ENCODE peak calls at places on chromosomes 12 and 14, in five cellular contexts. Z, P, C, I and D are unnamed samples.

GRCh38 chr12:101108130-101108529 is 101.9 kb downstream of the SLC5A8 start:
- DNase-seq in Z (no peak), P (peak; percentile 10), C (no peak), I (no peak), D (peak; percentile 45)

GRCh38 chr14:103738706-103739451 is 23.3 kb downstream of the ZFYVE21 start:
- DNase-seq in Z (no peak), P (no peak), C (no peak), I (no peak), D (no peak)

GRCh38 chr12:115443351-115443938 is 759.5 kb upstream of the TBX3 start:
- DNase-seq in Z (no peak), P (no peak), C (no peak), I (no peak), D (no peak)

GRCh38 chr14:50039734-50040400 is 76.5 kb downstream of the VCPKMT start:
- DNase-seq in Z (no peak), P (no peak), C (no peak), I (no peak), D (no peak)

GRCh38 chr14:33916663-33917565 is 34.0 kb downstream of the EGLN3 start:
- DNase-seq in Z (no peak), P (peak; percentile 84), C (no peak), I (no peak), D (no peak)

GRCh38 chr12:65449400-65449799 is 170.9 kb downstream of the MSRB3 start:
- DNase-seq in Z (no peak), P (no peak), C (no peak), I (no peak), D (no peak)

GRCh38 chr12:107247650-107248049 is 154.3 kb upstream of the CRY1 start:
- DNase-seq in Z (no peak), P (no peak), C (peak; percentile 19), I (no peak), D (no peak)

GRCh38 chr12:65415826-65416225 is 137.3 kb downstream of the MSRB3 start:
- DNase-seq in Z (no peak), P (no peak), C (no peak), I (no peak), D (no peak)

GRCh38 chr12:122473543-122474323 is 27.0 kb downstream of the ZCCHC8 start:
- DNase-seq in Z (no peak), P (peak; percentile 42), C (no peak), I (peak; percentile 26), D (no peak)
- TF ChIP-seq CREB1 in Z (no peak), P (no peak), C (no peak), I (peak; percentile 42), D (no peak)

GRCh38 chr12:93441111-93441616 is 583 bp downstream of the UBE2N start:
- DNase-seq in Z (peak; percentile 37), P (peak; percentile 52), C (no peak), I (no peak), D (peak; percentile 45)

GRCh38 chr12:93443576-93443975 is 1.8 kb upstream of the UBE2N start:
- DNase-seq in Z (no peak), P (no peak), C (no peak), I (no peak), D (no peak)

GRCh38 chr12:93440043-93440835 is 1.5 kb downstream of the UBE2N start:
- DNase-seq in Z (no peak), P (no peak), C (no peak), I (no peak), D (no peak)

GRCh38 chr12:93442411-93443340 is 929 bp upstream of the UBE2N start:
- DNase-seq in Z (no peak), P (peak; percentile 29), C (no peak), I (no peak), D (no peak)

GRCh38 chr12:93441617-93442410 is at the start of gene UBE2N:
- DNase-seq in Z (peak; percentile 94), P (peak; percentile 97), C (peak; percentile 96), I (peak; percentile 70), D (peak; percentile 96)
- TF ChIP-seq CREB1 in Z (no peak), P (peak; percentile 89), C (peak; percentile 84), I (peak; percentile 89), D (peak; percentile 89)

DNA sequence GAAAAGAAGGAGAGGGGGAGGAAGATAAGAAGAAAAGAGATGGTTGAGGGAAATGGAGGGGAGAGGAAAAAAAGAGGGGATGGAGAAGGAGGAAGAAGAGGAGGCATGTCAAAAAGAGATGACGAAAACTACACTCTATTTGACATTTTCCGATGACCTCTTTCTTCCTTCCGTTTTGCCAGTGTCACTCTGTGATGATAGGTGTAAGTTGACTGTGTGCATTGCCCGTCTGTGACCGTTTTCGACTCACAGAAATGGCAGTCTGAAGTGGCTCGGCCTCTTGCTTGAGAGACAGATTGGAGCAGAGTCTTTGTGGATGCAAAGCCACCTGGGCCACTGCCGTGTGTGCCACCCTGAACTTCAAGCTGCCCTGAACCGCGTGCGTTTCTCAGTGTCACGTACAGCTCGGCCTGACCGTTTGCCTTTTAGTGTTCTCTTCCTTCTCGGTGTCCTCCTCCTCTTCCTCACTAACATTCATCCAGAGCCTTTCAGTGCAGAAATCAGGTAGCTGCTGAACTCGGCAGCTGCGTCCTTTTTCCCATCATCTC is 32.7 kb downstream of the ELK3 start:
- DNase-seq in Z (no peak), P (no peak), C (no peak), I (no peak), D (no peak)
- TF ChIP-seq CREB1 in Z (no peak), P (no peak), C (no peak), I (no peak), D (no peak)

GRCh38 chr12:74515849-74516248 is 21.8 kb upstream of the ATXN7L3B start:
- DNase-seq in Z (no peak), P (no peak), C (no peak), I (no peak), D (no peak)
- TF ChIP-seq CREB1 in Z (no peak), P (no peak), C (no peak), I (no peak), D (no peak)

DNA sequence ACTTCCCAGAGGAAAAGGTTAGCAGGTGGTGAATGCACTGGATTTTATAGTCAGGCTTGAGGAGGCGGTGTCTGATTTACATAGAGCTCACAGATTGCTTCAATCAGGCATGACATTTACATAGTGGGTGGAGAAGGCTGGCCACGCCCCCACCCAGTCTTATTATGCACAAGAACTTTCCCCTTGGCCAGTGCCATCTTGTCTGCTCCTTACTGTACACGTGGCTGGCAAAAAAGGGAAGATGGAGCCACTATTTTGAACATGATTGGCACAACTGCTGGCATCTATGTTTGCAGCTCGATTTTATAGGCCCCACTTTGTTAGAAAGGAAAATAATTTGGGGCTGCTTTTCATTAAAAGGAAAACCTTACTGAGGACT is 10.9 kb upstream of the LGMN start:
- DNase-seq in Z (peak; percentile 30), P (peak; percentile 74), C (no peak), I (no peak), D (peak; percentile 39)
- TF ChIP-seq CREB1 in Z (no peak), P (no peak), C (no peak), I (no peak), D (no peak)

GRCh38 chr14:21475767-21476525 is 813 bp downstream of the RAB2B start:
- DNase-seq in Z (no peak), P (peak; percentile 22), C (no peak), I (no peak), D (no peak)

GRCh38 chr14:21476925-21477681 is at the start of the genes RAB2B and TOX4:
- DNase-seq in Z (peak; percentile 97), P (peak; percentile 96), C (peak; percentile 96), I (peak; percentile 94), D (peak; percentile 99)

DNA sequence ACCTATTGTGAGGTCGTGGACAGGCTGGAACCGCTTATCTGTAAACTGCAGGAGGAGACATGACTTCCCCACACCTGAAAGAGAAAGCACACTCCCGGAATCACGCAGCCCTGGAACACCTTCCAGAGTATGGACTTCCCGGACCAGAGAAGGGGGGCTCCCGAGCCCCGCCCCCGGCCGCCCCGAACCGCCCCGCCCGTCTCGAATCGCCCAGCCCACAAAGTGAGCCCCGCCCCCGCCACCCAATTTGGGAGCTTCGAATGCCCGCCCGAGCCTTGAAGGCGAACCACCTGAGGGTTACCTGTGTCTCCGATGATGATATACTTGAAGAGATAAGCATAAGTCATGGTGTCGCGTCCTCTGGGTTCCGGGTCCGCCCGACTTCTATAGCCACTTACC is 234 bp downstream of the RAB2B start:
- DNase-seq in Z (peak; percentile 81), P (peak; percentile 81), C (no peak), I (no peak), D (no peak)
- TF ChIP-seq CREB1 in Z (no peak), P (no peak), C (no peak), I (no peak), D (no peak)

DNA sequence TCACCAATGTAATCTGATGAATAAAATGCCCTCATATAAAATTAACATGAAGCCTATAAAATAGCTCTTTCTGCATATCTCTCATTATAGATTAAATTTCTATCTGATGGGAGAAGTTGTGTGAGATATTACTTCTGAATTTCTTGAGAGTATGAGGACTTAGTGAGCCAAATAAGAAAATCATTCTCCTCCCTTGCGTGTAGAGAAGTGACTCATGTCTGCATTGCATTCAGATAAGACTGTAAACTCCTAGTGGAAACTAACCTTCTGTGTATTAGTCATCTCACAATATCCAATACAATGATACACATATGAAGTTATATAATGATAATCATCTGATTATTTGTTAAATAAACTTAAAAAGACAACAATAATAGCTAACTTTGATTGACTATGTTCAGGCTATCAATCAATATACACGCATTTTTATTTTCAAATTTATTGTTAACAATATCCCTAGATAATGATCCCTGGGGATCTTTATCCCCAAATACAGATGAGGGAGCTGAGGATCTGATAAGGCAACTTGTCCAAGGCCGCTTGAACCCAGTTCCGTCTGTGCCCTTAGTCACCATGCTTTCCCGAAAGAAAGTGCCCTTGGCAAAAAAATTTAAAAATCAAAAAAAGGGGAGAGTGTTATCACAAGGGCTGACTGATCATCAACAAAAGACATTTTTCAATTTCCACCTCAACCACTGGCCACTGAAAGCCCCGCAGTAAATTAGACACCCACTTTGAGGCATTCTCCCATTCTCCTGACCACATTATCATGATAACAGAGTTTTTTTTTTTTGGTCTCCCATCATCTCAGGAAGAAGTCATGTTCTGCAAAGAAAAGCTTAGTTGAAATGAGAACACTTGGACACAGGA is 189.2 kb upstream of the RASSF8 start:
- DNase-seq in Z (no peak), P (no peak), C (no peak), I (no peak), D (no peak)
- TF ChIP-seq CREB1 in Z (no peak), P (no peak), C (no peak), I (no peak), D (no peak)

GRCh38 chr12:58099476-58099875 is 158.1 kb downstream of the ATP23 start:
- DNase-seq in Z (no peak), P (no peak), C (no peak), I (no peak), D (no peak)

GRCh38 chr12:58090685-58091084 is 149.3 kb downstream of the ATP23 start:
- DNase-seq in Z (no peak), P (no peak), C (no peak), I (no peak), D (no peak)

GRCh38 chr12:58097741-58098140 is 156.4 kb downstream of the ATP23 start:
- DNase-seq in Z (no peak), P (no peak), C (no peak), I (no peak), D (no peak)

GRCh38 chr12:58095002-58095401 is 153.6 kb downstream of the ATP23 start:
- DNase-seq in Z (no peak), P (no peak), C (no peak), I (no peak), D (no peak)
- TF ChIP-seq CREB1 in Z (no peak), P (no peak), C (no peak), I (no peak), D (no peak)

GRCh38 chr14:77043984-77044485 is 15.5 kb upstream of the IRF2BPL start:
- DNase-seq in Z (no peak), P (peak; percentile 66), C (no peak), I (no peak), D (no peak)
- TF ChIP-seq CREB1 in Z (no peak), P (no peak), C (no peak), I (no peak), D (no peak)

GRCh38 chr14:31934767-31935266 is 142.3 kb upstream of the ARHGAP5 start:
- DNase-seq in Z (peak; percentile 51), P (peak; percentile 57), C (no peak), I (no peak), D (peak; percentile 85)
- TF ChIP-seq CREB1 in Z (no peak), P (no peak), C (no peak), I (no peak), D (no peak)